ENCODE peak calls at places on chromosomes 4 and X, in four cellular contexts. I is H1, W is H9, K is IMR-90. R is an unnamed sample. For H3K4me1, the result is how much of the 10 kb centered on the place peaks cover.

GRCh38 chrX:65634732-65635131 is 32.7 kb upstream of the MSN start:
- DNase-seq in W (no peak), K (no peak), I (no peak), R (no peak)

GRCh38 chr4:11218692-11219091 is 210.0 kb downstream of the HS3ST1 start:
- DNase-seq in K (no peak), W (no peak), I (no peak), R (peak)

GRCh38 chr4:141410839-141411238 is 190.1 kb downstream of the ZNF330 start:
- DNase-seq in I (no peak), W (no peak), K (peak), R (no peak)

GRCh38 chr4:72218953-72219352 is 187.2 kb downstream of the NPFFR2 start:
- DNase-seq in I (no peak), K (no peak), W (no peak), R (no peak)

GRCh38 chr4:86818845-86819244 is 30.3 kb downstream of the SLC10A6 start:
- DNase-seq in I (no peak), W (peak), K (no peak), R (peak)

GRCh38 chr4:57051524-57051923 is 58.7 kb downstream of the IGFBP7 start:
- DNase-seq in K (no peak), W (no peak), I (no peak), R (no peak)

GRCh38 chrX:20240201-20240600 is 26.5 kb downstream of the RPS6KA3 start:
- DNase-seq in I (no peak), W (no peak), K (no peak), R (no peak)

GRCh38 chrX:155313766-155314165 is 20.6 kb downstream of the CLIC2 start:
- DNase-seq in I (no peak), K (no peak), W (peak), R (peak)

GRCh38 chrX:7132335-7133035 is 15.0 kb upstream of the STS start:
- DNase-seq in I (peak), W (peak), K (peak), R (peak)

GRCh38 chr4:34194585-34194984 is 2049.7 kb downstream of the ARAP2 start:
- DNase-seq in I (no peak), W (no peak), K (no peak), R (no peak)

GRCh38 chr4:176833416-176833815 is 40.7 kb upstream of the VEGFC start:
- DNase-seq in I (no peak), K (no peak), W (no peak), R (no peak)

GRCh38 chr4:176830971-176831370 is 38.2 kb upstream of the VEGFC start:
- DNase-seq in I (no peak), K (peak), W (no peak), R (no peak)

GRCh38 chr4:176837176-176837915 is 44.6 kb upstream of the VEGFC start:
- DNase-seq in I (no peak), W (no peak), K (no peak), R (no peak)

GRCh38 chr4:176838611-176839411 is 46.1 kb upstream of the VEGFC start:
- DNase-seq in W (no peak), I (no peak), K (peak), R (no peak)

GRCh38 chr4:176834531-176834930 is 41.8 kb upstream of the VEGFC start:
- DNase-seq in K (no peak), I (no peak), W (no peak), R (no peak)
- H2AK5ac ChIP-seq in K (no peak), I (no peak), W (no peak), R (no peak)

GRCh38 chr4:78310732-78311100 is 240.9 kb upstream of the ANXA3 start:
- DNase-seq in K (no peak), W (no peak), I (no peak), R (no peak)

GRCh38 chr4:78313754-78314120 is 237.8 kb upstream of the ANXA3 start:
- DNase-seq in W (no peak), K (no peak), I (no peak), R (no peak)

GRCh38 chr4:78310056-78310731 is 241.4 kb upstream of the ANXA3 start:
- DNase-seq in W (no peak), I (no peak), K (no peak), R (no peak)

GRCh38 chr4:78311306-78311705 is 240.3 kb upstream of the ANXA3 start:
- DNase-seq in K (no peak), I (no peak), W (no peak), R (peak)

DNA sequence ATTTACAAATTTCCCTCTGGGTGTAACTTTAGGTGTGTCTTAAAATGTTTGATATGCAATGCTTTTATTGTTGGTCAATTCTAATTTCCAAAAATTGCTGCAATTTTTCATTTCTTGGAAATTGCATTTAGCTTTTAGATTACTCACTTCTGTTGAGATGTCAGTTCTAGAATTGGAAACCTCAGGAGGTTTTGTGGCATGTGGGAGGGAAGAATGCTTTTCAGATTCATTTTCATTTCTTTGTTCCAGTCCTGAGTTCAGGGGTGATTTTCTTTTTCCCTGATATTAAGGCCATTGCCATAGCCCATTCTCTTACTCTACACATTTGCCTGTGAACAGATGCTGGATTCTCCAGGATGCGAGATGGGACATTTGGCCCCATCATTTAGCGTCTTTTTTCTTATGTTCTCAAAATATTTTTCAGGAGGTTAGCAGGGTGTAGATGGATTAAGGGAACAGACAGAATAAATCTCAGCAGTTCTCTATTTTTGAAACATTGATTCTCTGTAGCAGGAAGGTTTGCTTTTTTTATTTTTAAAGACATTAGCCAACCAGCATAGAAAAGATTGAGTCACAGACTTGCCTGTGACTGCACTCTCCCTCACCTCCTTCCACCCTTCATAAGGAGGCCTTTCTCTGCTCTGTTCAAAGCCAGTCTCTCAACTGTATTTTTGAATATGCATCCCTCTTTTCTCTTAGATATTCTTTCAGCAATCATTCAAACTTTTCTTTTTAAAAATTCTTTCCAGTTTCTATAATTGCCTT is 238.4 kb upstream of the ANXA3 start:
- DNase-seq in K (no peak), W (no peak), I (no peak), R (no peak)
- H3K56ac ChIP-seq in K (no peak), W (no peak), I (no peak), R (no peak)

DNA sequence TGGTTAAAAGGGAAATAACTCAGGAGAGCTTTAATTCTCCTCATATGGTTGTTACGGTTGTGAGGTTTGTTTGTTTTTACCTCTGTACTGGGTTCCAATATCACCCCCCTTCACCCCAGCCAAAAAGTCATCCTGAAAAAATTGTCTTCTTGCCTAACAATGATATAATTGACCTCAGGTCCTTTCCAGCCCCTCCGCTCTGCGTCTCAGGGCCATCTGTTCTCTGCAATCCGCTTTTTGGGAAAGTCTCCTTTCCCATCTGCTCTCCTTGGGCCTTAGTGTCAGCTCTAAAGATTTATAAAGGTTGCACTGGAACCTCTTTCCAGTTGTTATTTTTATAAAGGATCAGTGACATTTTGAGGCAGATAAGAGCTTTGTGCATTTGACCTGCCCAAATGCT is 33.9 kb downstream of the DLG3 start:
- DNase-seq in K (no peak), I (no peak), W (no peak), R (no peak)
- H3K4me1 ChIP-seq in K (under half), I (under half), W (under half), R (under half)

DNA sequence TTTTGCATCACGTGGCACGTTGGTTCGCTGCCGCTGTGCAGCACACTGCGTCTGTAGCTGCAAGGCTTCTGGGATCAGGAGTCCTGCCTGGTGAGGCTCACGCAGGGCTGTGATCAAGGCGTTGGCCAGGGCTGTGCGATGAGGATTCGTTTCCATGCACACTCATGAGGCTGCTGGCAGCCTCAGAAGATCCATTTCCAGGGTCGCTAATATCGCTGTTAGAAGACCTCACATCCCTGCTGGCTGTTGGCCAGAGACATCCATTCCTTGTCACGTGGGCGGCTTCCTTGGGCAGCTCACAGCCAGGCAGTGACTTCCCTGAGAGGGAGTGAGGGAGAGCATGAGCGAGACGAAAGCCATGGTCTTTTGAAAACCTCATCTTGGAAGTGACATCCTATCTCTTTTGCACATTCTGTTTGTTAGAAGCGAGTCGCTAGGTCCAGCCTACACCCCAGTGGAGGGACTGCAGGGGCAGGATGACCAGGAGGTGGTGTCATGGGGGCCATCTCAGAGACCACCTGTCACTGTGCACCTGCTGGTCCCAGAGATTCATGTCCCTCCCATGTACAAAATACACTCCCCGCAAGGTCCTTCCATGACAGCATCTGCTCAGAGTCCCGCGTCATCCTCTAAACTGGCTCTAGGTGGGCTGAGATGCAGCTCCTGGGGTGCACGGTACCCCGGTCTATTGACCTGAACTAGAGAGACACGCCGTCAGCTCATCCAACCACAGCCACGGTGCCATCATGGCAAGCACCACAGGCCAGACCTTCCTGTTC is 12.2 kb downstream of the RGS12 start:
- DNase-seq in I (no peak), K (peak), W (peak), R (no peak)
- H2AK5ac ChIP-seq in I (no peak), K (peak), W (no peak), R (no peak)

GRCh38 chrX:47202877-47203276 is 9.2 kb downstream of the UBA1 start:
- DNase-seq in W (no peak), K (no peak), I (no peak), R (no peak)
- H3K56ac ChIP-seq in W (no peak), K (no peak), I (no peak), R (no peak)

DNA sequence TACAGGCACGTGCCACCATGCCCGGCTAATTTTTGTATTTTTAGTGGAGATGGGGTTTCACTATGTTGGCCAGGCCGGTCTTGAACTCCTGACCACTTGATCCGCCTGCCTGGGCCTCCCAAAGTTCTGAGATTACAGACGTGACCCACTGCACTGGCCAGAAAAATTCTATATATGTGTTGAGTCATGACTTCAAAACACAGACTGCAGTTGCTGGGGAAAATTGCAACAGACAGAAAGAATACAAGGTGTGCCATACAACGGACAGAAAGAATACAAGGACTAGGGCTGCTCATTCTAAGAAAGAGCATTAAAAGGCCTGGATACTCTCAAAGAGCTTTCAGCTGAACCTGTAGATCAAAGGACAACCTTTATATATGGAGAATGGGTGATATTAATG is 109.6 kb upstream of the ACSL4 start:
- DNase-seq in W (no peak), K (no peak), I (no peak), R (no peak)
- H3K4me1 ChIP-seq in W (under half), K (under half), I (under half), R (under half)